ENCODE peak calls at places on chromosomes 11 and 22, in nine cellular contexts. R is right cardiac atrium, U is GM23248, D is immature natural killer cell, G is neural progenitor cell, P is AG09309, S is hippocampal formation, I is dorsolateral prefrontal cortex, Z is HEK293T. O is an unnamed sample.

GRCh38 chr11:109547356-109548027 is 125.5 kb downstream of the C11orf87 start:
- DNase-seq in P (peak; percentile 71), S (no peak), G (no peak), Z (no peak), D (no peak), U (peak; percentile 76), I (no peak), R (no peak), O (no peak)

GRCh38 chr11:69335010-69335409 is 41.1 kb downstream of the MYEOV start:
- DNase-seq in D (no peak), R (no peak), G (no peak), U (no peak), P (no peak), Z (no peak), S (no peak), I (no peak), O (no peak)

GRCh38 chr11:79419120-79419519 is 21.7 kb downstream of the TENM4 start:
- DNase-seq in D (no peak), P (no peak), S (no peak), G (no peak), I (no peak), U (peak; percentile 88), Z (no peak), R (no peak), O (no peak)

GRCh38 chr22:40660725-40661124 is 18.6 kb upstream of the MCHR1 start:
- DNase-seq in R (no peak), D (no peak), U (no peak), S (no peak), G (no peak), Z (no peak), I (no peak), P (no peak), O (no peak)

GRCh38 chr11:76233936-76234703 is 27.8 kb upstream of the WNT11 start:
- DNase-seq in U (peak; percentile 67), I (peak; percentile 55), Z (no peak), G (peak; percentile 68), R (peak; percentile 82), D (no peak), S (no peak), P (no peak), O (no peak)

GRCh38 chr11:19951558-19952083 is 208.7 kb downstream of the DBX1 start:
- DNase-seq in P (no peak), I (no peak), S (no peak), G (peak; percentile 77), U (peak; percentile 72), R (no peak), Z (peak; percentile 55), D (peak; percentile 48), O (no peak)

GRCh38 chr11:2262301-2263011 is 7.9 kb downstream of the ASCL2 start:
- DNase-seq in Z (no peak), U (no peak), S (no peak), G (no peak), R (no peak), I (no peak), P (no peak), D (no peak), O (no peak)

GRCh38 chr11:21264125-21264524 is 594.7 kb downstream of the NELL1 start:
- DNase-seq in S (no peak), G (no peak), P (no peak), D (no peak), U (no peak), Z (no peak), I (no peak), R (no peak), O (no peak)

GRCh38 chr22:31695423-31695822 is 33.4 kb upstream of the PISD start:
- DNase-seq in D (peak; percentile 24), P (no peak), G (no peak), S (no peak), Z (no peak), I (no peak), R (no peak), U (no peak), O (no peak)

O was measured in caudate nucleus.